ENCODE peak calls at places on chromosomes 7 and 10, in nine cellular contexts. Y, A, Z, M, H, U, E, L and P are unnamed samples.

GRCh38 chr7:45601816-45602540 is 27.8 kb downstream of the ADCY1 start:
- DNase-seq in A (no peak), H (no peak), L (no peak), E (no peak), U (no peak), Z (no peak), M (no peak), Y (no peak), P (no peak)

GRCh38 chr7:123366991-123367390 is 167.2 kb upstream of the SLC13A1 start:
- DNase-seq in Z (no peak), H (no peak), E (no peak), Y (no peak), U (no peak), L (no peak), M (no peak), A (no peak), P (no peak)

GRCh38 chr7:100516135-100516812 is 22.7 kb upstream of the AGFG2 start:
- DNase-seq in Y (peak; percentile 84), Z (peak; percentile 94), H (no peak), L (no peak), E (peak; percentile 62), U (peak; percentile 53), M (no peak), A (no peak), P (peak; percentile 30)

GRCh38 chr10:21020545-21020944 is 123.4 kb upstream of the NEBL start:
- DNase-seq in M (no peak), Y (no peak), E (no peak), U (no peak), L (peak; percentile 82), A (peak; percentile 19), H (no peak), Z (no peak), P (peak; percentile 16)

GRCh38 chr7:30164567-30164966 is 29.8 kb downstream of the MTURN start:
- DNase-seq in M (no peak), Y (peak; percentile 72), H (no peak), Z (no peak), L (peak; percentile 78), U (no peak), A (peak; percentile 33), E (no peak), P (peak; percentile 68)

GRCh38 chr7:114082934-114083647 is 164.3 kb upstream of the PPP1R3A start:
- DNase-seq in A (no peak), E (no peak), U (no peak), H (peak; percentile 37), L (no peak), Z (no peak), M (peak; percentile 59), Y (peak; percentile 25), P (no peak)

GRCh38 chr10:6401066-6401465 is 179.0 kb downstream of the PRKCQ start:
- DNase-seq in H (no peak), E (no peak), M (no peak), Z (no peak), Y (no peak), U (no peak), L (no peak), A (no peak), P (no peak)

GRCh38 chr10:14185501-14186045 is 145.2 kb downstream of the FRMD4A start:
- DNase-seq in Y (peak; percentile 69), H (no peak), Z (peak; percentile 21), M (no peak), A (peak; percentile 40), U (peak; percentile 48), L (peak; percentile 97), E (no peak), P (peak; percentile 86)

GRCh38 chr7:32061346-32061745 is 8.9 kb downstream of the PDE1C start:
- DNase-seq in Z (no peak), E (no peak), M (no peak), Y (no peak), L (no peak), H (no peak), U (no peak), A (no peak), P (no peak)

GRCh38 chr7:45147858-45148652 is 9.5 kb upstream of the RAMP3 start:
- DNase-seq in E (no peak), H (no peak), U (no peak), Y (no peak), L (no peak), Z (no peak), A (no peak), M (no peak), P (no peak)

GRCh38 chr10:110709964-110710587 is 65.9 kb downstream of the RBM20 start:
- DNase-seq in E (no peak), M (no peak), Y (no peak), Z (no peak), L (no peak), A (no peak), H (no peak), U (no peak), P (no peak)